ENCODE peak calls at places on chromosome 1, in eight cellular contexts. J, I, C, N, B, G, Z and E are unnamed samples.

GRCh38 chr1:221715321-221716169 is 26.3 kb downstream of the DUSP10 start:
- DNase-seq in J (no peak), I (no peak), C (no peak), N (no peak), B (no peak), G (no peak), Z (peak), E (no peak)

GRCh38 chr1:212827831-212828278 is 19.6 kb downstream of the SPATA45 start:
- DNase-seq in J (no peak), I (no peak), C (no peak), N (no peak), B (no peak), G (no peak), Z (no peak), E (no peak)

GRCh38 chr1:29677028-29678024 is 441.0 kb downstream of the PTPRU start:
- DNase-seq in J (no peak), I (peak), C (no peak), N (no peak), B (no peak), G (no peak), Z (no peak), E (peak)

GRCh38 chr1:29279896-29280779 is 43.8 kb downstream of the PTPRU start:
- DNase-seq in J (no peak), I (no peak), C (no peak), N (no peak), B (no peak), G (peak), Z (no peak), E (no peak)

GRCh38 chr1:53543771-53544695 is 84.8 kb downstream of the DMRTB1 start:
- DNase-seq in J (no peak), I (no peak), C (peak), N (no peak), B (no peak), G (no peak), Z (no peak), E (no peak)

GRCh38 chr1:28249013-28249870 is 10.1 kb upstream of the SESN2 start:
- DNase-seq in J (no peak), I (no peak), C (no peak), N (peak), B (peak), G (peak), Z (peak), E (no peak)

GRCh38 chr1:85203573-85204169 is 2.9 kb upstream of the SYDE2 start:
- DNase-seq in J (no peak), I (no peak), C (no peak), N (no peak), B (no peak), G (no peak), Z (no peak), E (no peak)

GRCh38 chr1:30740251-30740951 is 17.0 kb upstream of the MATN1 start:
- DNase-seq in J (no peak), I (no peak), C (no peak), N (no peak), B (no peak), G (no peak), Z (no peak), E (no peak)

GRCh38 chr1:221246628-221247027 is 367.4 kb downstream of the HLX start:
- DNase-seq in J (no peak), I (no peak), C (no peak), N (no peak), B (no peak), G (no peak), Z (no peak), E (no peak)

GRCh38 chr1:38563985-38564735 is 295.4 kb downstream of the RRAGC start:
- DNase-seq in J (no peak), I (no peak), C (no peak), N (no peak), B (peak), G (no peak), Z (no peak), E (no peak)

GRCh38 chr1:6209661-6210605 is 4.0 kb downstream of the RNF207 start:
- DNase-seq in J (peak), I (no peak), C (no peak), N (no peak), B (peak), G (no peak), Z (no peak), E (no peak)

GRCh38 chr1:231465051-231465450 is 43.0 kb upstream of the EGLN1 start:
- DNase-seq in J (no peak), I (no peak), C (no peak), N (no peak), B (no peak), G (no peak), Z (peak), E (no peak)

GRCh38 chr1:209569445-209570207 is 13.9 kb upstream of the CAMK1G start:
- DNase-seq in J (peak), I (peak), C (peak), N (peak), B (peak), G (peak), Z (peak), E (peak)

GRCh38 chr1:117735045-117735992 is 129.5 kb downstream of the TENT5C start:
- DNase-seq in J (peak), I (no peak), C (no peak), N (no peak), B (peak), G (peak), Z (peak), E (no peak)

GRCh38 chr1:63108226-63108625 is 214.1 kb upstream of the FOXD3 start:
- DNase-seq in J (no peak), I (no peak), C (no peak), N (no peak), B (no peak), G (no peak), Z (no peak), E (no peak)

GRCh38 chr1:247401310-247402098 is 14.5 kb upstream of the NLRP3 start:
- DNase-seq in J (no peak), I (no peak), C (no peak), N (no peak), B (no peak), G (no peak), Z (no peak), E (no peak)

GRCh38 chr1:71861022-71861421 is 421.3 kb downstream of the NEGR1 start:
- DNase-seq in J (no peak), I (no peak), C (no peak), N (no peak), B (no peak), G (peak), Z (peak), E (no peak)

GRCh38 chr1:11850121-11850520 is 2.5 kb upstream of the NPPA start:
- DNase-seq in J (no peak), I (no peak), C (no peak), N (no peak), B (no peak), G (no peak), Z (no peak), E (no peak)

GRCh38 chr1:31576201-31576669 is at the start of gene TINAGL1:
- DNase-seq in J (peak), I (no peak), C (no peak), N (peak), B (no peak), G (no peak), Z (peak), E (peak)

GRCh38 chr1:42424201-42424600 is 31.6 kb downstream of the ZMYND12 start:
- DNase-seq in J (no peak), I (no peak), C (no peak), N (no peak), B (no peak), G (no peak), Z (no peak), E (no peak)

GRCh38 chr1:55234016-55234415 is 18.9 kb upstream of the USP24 start:
- DNase-seq in J (no peak), I (no peak), C (no peak), N (no peak), B (no peak), G (no peak), Z (no peak), E (no peak)

GRCh38 chr1:18336811-18337210 is 143.9 kb upstream of the KLHDC7A start:
- DNase-seq in J (no peak), I (no peak), C (no peak), N (no peak), B (no peak), G (no peak), Z (no peak), E (no peak)

GRCh38 chr1:59055908-59056719 is 240.8 kb upstream of the FGGY start:
- DNase-seq in J (no peak), I (no peak), C (no peak), N (peak), B (no peak), G (no peak), Z (no peak), E (no peak)

GRCh38 chr1:5477716-5478115 is 514.5 kb downstream of the NPHP4 start:
- DNase-seq in J (no peak), I (no peak), C (no peak), N (no peak), B (no peak), G (no peak), Z (no peak), E (no peak)

GRCh38 chr1:63691672-63692425 is 82.0 kb upstream of the ROR1 start:
- DNase-seq in J (peak), I (no peak), C (no peak), N (peak), B (peak), G (peak), Z (peak), E (no peak)

GRCh38 chr1:7991504-7992440 is 30.3 kb downstream of the PARK7 start:
- DNase-seq in J (no peak), I (no peak), C (no peak), N (no peak), B (no peak), G (no peak), Z (no peak), E (no peak)

GRCh38 chr1:100455478-100456072 is 82.4 kb upstream of the GPR88 start:
- DNase-seq in J (no peak), I (no peak), C (no peak), N (no peak), B (no peak), G (peak), Z (peak), E (no peak)

GRCh38 chr1:76835203-76835602 is 32.1 kb upstream of the ST6GALNAC5 start:
- DNase-seq in J (no peak), I (no peak), C (no peak), N (no peak), B (no peak), G (no peak), Z (no peak), E (no peak)

GRCh38 chr1:64251971-64252370 is 48.5 kb downstream of the UBE2U start:
- DNase-seq in J (no peak), I (no peak), C (no peak), N (no peak), B (no peak), G (no peak), Z (no peak), E (no peak)

GRCh38 chr1:168121314-168122029 is 15.3 kb downstream of the GPR161 start:
- DNase-seq in J (no peak), I (no peak), C (peak), N (peak), B (no peak), G (peak), Z (peak), E (no peak)

GRCh38 chr1:22517936-22518335 is 45.4 kb upstream of the EPHA8 start:
- DNase-seq in J (no peak), I (no peak), C (no peak), N (no peak), B (no peak), G (no peak), Z (peak), E (no peak)

GRCh38 chr1:915295-916172 is 8.2 kb upstream of the SAMD11 start:
- DNase-seq in J (no peak), I (no peak), C (no peak), N (peak), B (no peak), G (no peak), Z (no peak), E (no peak)

GRCh38 chr1:220274122-220274855 is 2.0 kb upstream of the RAB3GAP2 start:
- DNase-seq in J (no peak), I (no peak), C (no peak), N (no peak), B (peak), G (peak), Z (peak), E (no peak)

GRCh38 chr1:167876597-167877175 is 37.2 kb downstream of the ADCY10 start:
- DNase-seq in J (no peak), I (no peak), C (no peak), N (no peak), B (no peak), G (no peak), Z (no peak), E (no peak)

GRCh38 chr1:233518344-233518743 is 95.6 kb upstream of the KCNK1 start:
- DNase-seq in J (peak), I (no peak), C (no peak), N (no peak), B (peak), G (no peak), Z (peak), E (no peak)

GRCh38 chr1:188891958-188892357 is 1585.7 kb downstream of the BRINP3 start:
- DNase-seq in J (no peak), I (no peak), C (no peak), N (no peak), B (no peak), G (no peak), Z (no peak), E (no peak)

GRCh38 chr1:3762151-3762872 is 10.1 kb downstream of the CCDC27 start:
- DNase-seq in J (no peak), I (no peak), C (peak), N (no peak), B (no peak), G (no peak), Z (no peak), E (no peak)

GRCh38 chr1:156804572-156805243 is 11.9 kb downstream of the SH2D2A start:
- DNase-seq in J (no peak), I (no peak), C (no peak), N (no peak), B (peak), G (no peak), Z (no peak), E (no peak)

GRCh38 chr1:88509369-88509768 is 174.7 kb upstream of the PKN2 start:
- DNase-seq in J (no peak), I (no peak), C (no peak), N (no peak), B (no peak), G (peak), Z (peak), E (no peak)

GRCh38 chr1:186681136-186681535 is 913 bp upstream of the PTGS2 start:
- DNase-seq in J (peak), I (no peak), C (no peak), N (no peak), B (no peak), G (no peak), Z (no peak), E (no peak)

DNA sequence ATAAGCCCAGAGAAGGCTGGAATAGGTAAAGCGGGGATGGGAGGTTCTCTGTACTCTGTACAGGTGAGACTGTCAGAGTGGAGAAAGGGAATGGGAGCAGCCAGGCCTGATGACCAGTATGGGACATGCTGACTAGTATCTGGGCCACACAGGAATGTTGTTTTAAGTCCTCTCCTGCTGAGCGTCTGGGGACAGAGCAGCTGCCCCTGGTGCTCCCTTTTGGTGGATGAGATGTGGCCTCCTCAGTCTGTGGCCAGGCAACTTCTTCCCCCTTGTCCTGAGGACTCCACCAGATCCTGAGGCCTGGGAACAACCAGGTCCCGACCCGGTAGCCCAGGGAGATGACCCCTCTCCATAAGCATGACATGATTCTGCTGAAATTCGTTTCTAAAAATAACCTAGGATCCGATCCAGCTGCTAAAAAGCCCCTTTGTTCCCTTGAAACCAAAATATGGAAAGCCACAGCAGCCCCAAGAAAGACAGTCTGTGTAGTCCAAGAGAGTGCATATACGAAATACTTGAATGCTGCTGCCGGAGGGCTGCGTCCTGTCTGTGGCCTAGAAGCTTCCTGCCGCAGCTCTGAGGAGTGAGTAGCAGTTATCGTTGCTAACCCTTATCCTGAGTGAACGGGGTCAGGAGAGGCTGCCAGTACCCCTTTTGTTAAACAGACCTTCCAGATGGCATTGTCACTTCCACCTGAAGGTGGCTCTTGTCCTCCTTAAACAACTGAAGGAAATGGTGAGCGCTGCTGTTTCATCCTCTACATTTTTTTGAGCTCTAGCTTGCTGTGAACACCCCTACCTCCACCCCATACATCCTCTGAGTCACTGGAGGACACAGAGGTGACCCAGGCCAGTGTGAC is 47.1 kb downstream of the ATP2B4 start:
- DNase-seq in J (peak), I (no peak), C (peak), N (no peak), B (peak), G (peak), Z (peak), E (no peak)
- TF ChIP-seq CTCF in J (no peak), I (no peak), C (no peak), N (no peak), B (peak), G (peak), Z (peak), E (peak)

GRCh38 chr1:154935749-154936415 is 637 bp downstream of the PMVK start:
- DNase-seq in J (no peak), I (no peak), C (no peak), N (no peak), B (no peak), G (no peak), Z (no peak), E (no peak)

GRCh38 chr1:154936416-154937050 is at the start of gene PMVK:
- DNase-seq in J (peak), I (peak), C (peak), N (peak), B (peak), G (peak), Z (peak), E (peak)

GRCh38 chr1:154938604-154939399 is 2.3 kb upstream of the PMVK start:
- DNase-seq in J (no peak), I (no peak), C (no peak), N (no peak), B (no peak), G (no peak), Z (peak), E (no peak)

GRCh38 chr1:154937988-154938386 is 1.5 kb upstream of the PMVK start:
- DNase-seq in J (no peak), I (no peak), C (no peak), N (no peak), B (no peak), G (no peak), Z (peak), E (no peak)

GRCh38 chr1:154937051-154937987 is 800 bp upstream of the PMVK start:
- DNase-seq in J (peak), I (peak), C (peak), N (peak), B (peak), G (peak), Z (peak), E (peak)
- TF ChIP-seq CTCF in J (no peak), I (no peak), C (peak), N (no peak), B (no peak), G (peak), Z (no peak), E (peak)

GRCh38 chr1:228446849-228447248 is 30.2 kb upstream of the TRIM17 start:
- DNase-seq in J (no peak), I (no peak), C (no peak), N (no peak), B (no peak), G (no peak), Z (no peak), E (no peak)
- TF ChIP-seq CTCF in J (no peak), I (no peak), C (no peak), N (no peak), B (no peak), G (no peak), Z (no peak), E (no peak)

GRCh38 chr1:173268261-173268660 is 61.1 kb upstream of the TNFSF4 start:
- DNase-seq in J (no peak), I (no peak), C (no peak), N (no peak), B (no peak), G (no peak), Z (no peak), E (no peak)
- TF ChIP-seq CTCF in J (no peak), I (no peak), C (no peak), N (no peak), B (no peak), G (no peak), Z (no peak), E (no peak)